ENCODE peak calls at places on chromosomes 1 and 21, in seven cellular contexts. V is IMR-90, S is ovary, J is stomach, R is uterus, O is A549, K is thyroid gland. F is an unnamed sample.
A peak's percentile ranks its signal among the peaks of the same experiment; 100 is the strongest.

GRCh38 chr1:86914998-86915736 is 732 bp downstream of the HS2ST1 start:
- DNase-seq in V (peak; percentile 53), S (peak; percentile 59), J (peak; percentile 52), R (peak; percentile 36), O (peak; percentile 37), K (peak; percentile 53), F (peak; percentile 82)

GRCh38 chr1:21220815-21221214 is 44.1 kb upstream of the EIF4G3 start:
- DNase-seq in V (peak; percentile 30), S (no peak), J (no peak), R (no peak), O (no peak), K (no peak), F (no peak)

GRCh38 chr1:200437556-200438203 is 27.8 kb upstream of the ZNF281 start:
- DNase-seq in V (peak; percentile 37), S (no peak), J (no peak), R (no peak), O (no peak), K (no peak), F (no peak)

GRCh38 chr1:93738075-93738622 is 56.5 kb upstream of the BCAR3 start:
- DNase-seq in V (peak; percentile 90), S (no peak), J (no peak), R (no peak), O (peak; percentile 63), K (no peak), F (no peak)

GRCh38 chr1:32220746-32221580 is 1.2 kb downstream of the TMEM234 start:
- DNase-seq in V (no peak), S (no peak), J (no peak), R (no peak), O (no peak), K (peak; percentile 97), F (no peak)

GRCh38 chr1:203046984-203047630 is 20.8 kb downstream of the PPFIA4 start:
- DNase-seq in V (peak; percentile 87), S (no peak), J (no peak), R (no peak), O (peak; percentile 33), K (no peak), F (no peak)

GRCh38 chr1:173448945-173449344 is 28.2 kb upstream of the PRDX6 start:
- DNase-seq in V (no peak), S (no peak), J (no peak), R (no peak), O (no peak), K (no peak), F (no peak)

GRCh38 chr1:91011726-91012125 is 10.1 kb downstream of the ZNF644 start:
- DNase-seq in V (peak; percentile 68), S (no peak), J (no peak), R (no peak), O (no peak), K (no peak), F (no peak)

GRCh38 chr1:227541796-227542152 is 21.6 kb upstream of the ZNF678 start:
- DNase-seq in V (no peak), S (peak; percentile 30), J (no peak), R (no peak), O (no peak), K (no peak), F (no peak)

GRCh38 chr1:183278736-183279591 is 92.9 kb downstream of the LAMC2 start:
- DNase-seq in V (peak; percentile 68), S (no peak), J (peak; percentile 17), R (no peak), O (no peak), K (no peak), F (no peak)

GRCh38 chr1:20100632-20101355 is 18.5 kb downstream of the PLA2G2D start:
- DNase-seq in V (peak; percentile 48), S (peak; percentile 62), J (peak; percentile 38), R (peak; percentile 21), O (peak; percentile 42), K (peak; percentile 23), F (no peak)

GRCh38 chr1:101162736-101163405 is 73.9 kb upstream of the S1PR1 start:
- DNase-seq in V (no peak), S (no peak), J (no peak), R (no peak), O (no peak), K (no peak), F (no peak)

GRCh38 chr1:230749150-230749549 is 2.0 kb downstream of the CAPN9 start:
- DNase-seq in V (no peak), S (no peak), J (no peak), R (no peak), O (no peak), K (peak; percentile 29), F (no peak)

GRCh38 chr1:179058343-179059184 is 23.3 kb upstream of the TOR3A start:
- DNase-seq in V (no peak), S (no peak), J (no peak), R (no peak), O (no peak), K (no peak), F (no peak)

GRCh38 chr1:166597516-166597915 is 241.8 kb upstream of the POGK start:
- DNase-seq in V (no peak), S (no peak), J (no peak), R (no peak), O (no peak), K (no peak), F (no peak)

GRCh38 chr1:165144757-165145397 is 211.6 kb downstream of the LMX1A start:
- DNase-seq in V (peak; percentile 44), S (no peak), J (peak; percentile 56), R (peak; percentile 40), O (peak; percentile 51), K (peak; percentile 60), F (no peak)

GRCh38 chr1:205435904-205436573 is 14.2 kb upstream of the LEMD1 start:
- DNase-seq in V (no peak), S (no peak), J (no peak), R (no peak), O (no peak), K (no peak), F (no peak)

GRCh38 chr1:31744165-31744888 is 19.8 kb downstream of the ADGRB2 start:
- DNase-seq in V (no peak), S (no peak), J (peak; percentile 32), R (no peak), O (no peak), K (no peak), F (no peak)

GRCh38 chr1:221806984-221807383 is 65.1 kb upstream of the DUSP10 start:
- DNase-seq in V (no peak), S (no peak), J (no peak), R (no peak), O (no peak), K (no peak), F (no peak)

GRCh38 chr1:229164338-229164737 is 106.6 kb upstream of the RAB4A start:
- DNase-seq in V (no peak), S (no peak), J (no peak), R (no peak), O (no peak), K (no peak), F (no peak)

GRCh38 chr1:68230901-68231626 is 1.3 kb downstream of the WLS start:
- DNase-seq in V (no peak), S (peak; percentile 61), J (peak; percentile 45), R (peak; percentile 37), O (no peak), K (peak; percentile 49), F (no peak)

GRCh38 chr21:29725025-29725736 is 214.6 kb downstream of the GRIK1 start:
- DNase-seq in V (no peak), S (no peak), J (no peak), R (no peak), O (no peak), K (no peak), F (no peak)
- TF ChIP-seq CTCF in V (no peak), S (no peak), J (no peak), R (no peak), O (no peak), K (no peak), F (no peak)

GRCh38 chr1:160612613-160613218 is 33.4 kb upstream of the CD84 start:
- DNase-seq in V (no peak), S (no peak), J (no peak), R (no peak), O (no peak), K (no peak), F (no peak)

GRCh38 chr1:160608514-160608913 is 29.2 kb upstream of the CD84 start:
- DNase-seq in V (no peak), S (no peak), J (no peak), R (no peak), O (no peak), K (no peak), F (no peak)

GRCh38 chr1:160608941-160609340 is 29.6 kb upstream of the CD84 start:
- DNase-seq in V (no peak), S (no peak), J (no peak), R (no peak), O (no peak), K (no peak), F (no peak)

GRCh38 chr1:160608057-160608456 is 28.8 kb upstream of the CD84 start:
- DNase-seq in V (no peak), S (no peak), J (no peak), R (no peak), O (no peak), K (no peak), F (no peak)

GRCh38 chr1:160610584-160611242 is 31.4 kb upstream of the CD84 start:
- DNase-seq in V (no peak), S (no peak), J (no peak), R (no peak), O (no peak), K (no peak), F (no peak)
- H3K27ac ChIP-seq in V (no peak overlapping the region), S (no peak overlapping the region), J (no peak overlapping the region), R (no peak overlapping the region), O (no peak overlapping the region), K (no peak overlapping the region), F (no peak overlapping the region)

GRCh38 chr1:54849219-54850081 is 37.5 kb downstream of the DHCR24 start:
- DNase-seq in V (no peak), S (no peak), J (no peak), R (no peak), O (no peak), K (no peak), F (peak; percentile 53)
- TF ChIP-seq POLR2A in V (no peak), S (no peak), J (no peak), R (no peak), O (no peak), K (no peak), F (no peak)

GRCh38 chr21:25039461-25040380 is 567.6 kb downstream of the MRPL39 start:
- DNase-seq in V (peak; percentile 5), S (no peak), J (no peak), R (no peak), O (no peak), K (no peak), F (no peak)
- TF ChIP-seq CTCF in V (peak; percentile 18), S (peak; percentile 24), J (peak; percentile 41), R (no peak), O (no peak), K (peak; percentile 73), F (no peak)

GRCh38 chr1:47870480-47870879 is 126.7 kb downstream of the TRABD2B start:
- DNase-seq in V (no peak), S (no peak), J (no peak), R (no peak), O (no peak), K (no peak), F (no peak)
- H3K27ac ChIP-seq in V (no peak overlapping the region), S (no peak overlapping the region), J (no peak overlapping the region), R (no peak overlapping the region), O (no peak overlapping the region), K (no peak overlapping the region), F (no peak overlapping the region)

F was measured in suprapubic skin.